ENCODE peak calls at places on chromosomes 3 and 15, in nine cellular contexts. H is A549, W is heart left ventricle, K is GM12878, Y is ovary, V is body of pancreas, D is tibial nerve, Q is Peyer's patch, S is breast epithelium. L is an unnamed sample. For H3K4me1, the result is how much of the 10 kb centered on the place peaks cover.

GRCh38 chr3:58492385-58492970 is 582 bp downstream of the KCTD6 start:
- DNase-seq in H (no peak), W (no peak), K (no peak), Y (no peak), V (peak), D (no peak), Q (no peak), S (no peak), L (no peak)

GRCh38 chr15:68326711-68327412 is 49.3 kb downstream of the FEM1B start:
- DNase-seq in H (no peak), W (no peak), K (no peak), Y (no peak), V (no peak), D (no peak), Q (no peak), S (no peak), L (no peak)

GRCh38 chr15:57152666-57153065 is 223.6 kb upstream of the CGNL1 start:
- DNase-seq in H (no peak), W (no peak), K (no peak), Y (no peak), V (no peak), D (no peak), Q (no peak), S (no peak), L (no peak)

GRCh38 chr15:38878946-38879345 is 314.3 kb upstream of the RASGRP1 start:
- DNase-seq in H (no peak), W (no peak), K (no peak), Y (no peak), V (no peak), D (no peak), Q (no peak), S (no peak), L (no peak)

GRCh38 chr3:94937980-94938379 is 875.1 kb downstream of the NSUN3 start:
- DNase-seq in H (no peak), W (no peak), K (no peak), Y (no peak), V (no peak), D (no peak), Q (no peak), S (no peak), L (no peak)

GRCh38 chr3:183828538-183828870 is 3.1 kb upstream of the MAP6D1 start:
- DNase-seq in H (no peak), W (no peak), K (no peak), Y (no peak), V (no peak), D (no peak), Q (no peak), S (no peak), L (no peak)

GRCh38 chr3:78221300-78221699 is 1181.4 kb downstream of the ROBO2 start:
- DNase-seq in H (no peak), W (no peak), K (no peak), Y (no peak), V (no peak), D (no peak), Q (no peak), S (no peak), L (no peak)

GRCh38 chr15:25244731-25245585 is 193.9 kb downstream of the UBE3A start:
- DNase-seq in H (no peak), W (peak), K (no peak), Y (peak), V (peak), D (no peak), Q (peak), S (peak), L (no peak)

GRCh38 chr15:67832031-67832551 is 6.8 kb downstream of the SKOR1 start:
- DNase-seq in H (no peak), W (no peak), K (no peak), Y (no peak), V (no peak), D (no peak), Q (no peak), S (peak), L (no peak)

GRCh38 chr15:68416158-68416535 is 15.8 kb downstream of the ITGA11 start:
- DNase-seq in H (no peak), W (no peak), K (no peak), Y (no peak), V (no peak), D (peak), Q (peak), S (no peak), L (no peak)

GRCh38 chr3:115623414-115623868 is at the start of gene GAP43:
- DNase-seq in H (peak), W (peak), K (no peak), Y (peak), V (peak), D (peak), Q (no peak), S (no peak), L (no peak)

GRCh38 chr3:78277220-78277619 is 1237.3 kb downstream of the ROBO2 start:
- DNase-seq in H (no peak), W (no peak), K (no peak), Y (no peak), V (no peak), D (no peak), Q (no peak), S (no peak), L (no peak)

GRCh38 chr15:90059208-90059985 is 42.9 kb downstream of the IDH2 start:
- DNase-seq in H (no peak), W (peak), K (peak), Y (no peak), V (peak), D (peak), Q (peak), S (no peak), L (peak)

GRCh38 chr3:187920871-187921270 is 175.6 kb upstream of the BCL6 start:
- DNase-seq in H (no peak), W (no peak), K (no peak), Y (peak), V (no peak), D (peak), Q (no peak), S (no peak), L (peak)

GRCh38 chr3:9914559-9915251 is 2.2 kb upstream of the IL17RC start:
- DNase-seq in H (no peak), W (no peak), K (no peak), Y (peak), V (no peak), D (no peak), Q (no peak), S (no peak), L (no peak)

GRCh38 chr3:127092776-127093175 is 100.2 kb upstream of the PRR23E start:
- DNase-seq in H (no peak), W (no peak), K (no peak), Y (no peak), V (no peak), D (no peak), Q (peak), S (no peak), L (no peak)

GRCh38 chr3:139281512-139282196 is 62.2 kb upstream of the MRPS22 start:
- DNase-seq in H (no peak), W (no peak), K (no peak), Y (no peak), V (no peak), D (no peak), Q (no peak), S (no peak), L (no peak)

GRCh38 chr3:50572158-50572557 is 2.8 kb downstream of the HEMK1 start:
- DNase-seq in H (peak), W (peak), K (no peak), Y (peak), V (peak), D (peak), Q (peak), S (peak), L (peak)

GRCh38 chr3:99808163-99808794 is 9.4 kb upstream of the CMSS1 start:
- DNase-seq in H (peak), W (no peak), K (no peak), Y (no peak), V (peak), D (peak), Q (no peak), S (no peak), L (peak)

GRCh38 chr3:43180027-43180426 is 74.1 kb upstream of the POMGNT2 start:
- DNase-seq in H (no peak), W (no peak), K (peak), Y (no peak), V (peak), D (no peak), Q (no peak), S (no peak), L (no peak)

DNA sequence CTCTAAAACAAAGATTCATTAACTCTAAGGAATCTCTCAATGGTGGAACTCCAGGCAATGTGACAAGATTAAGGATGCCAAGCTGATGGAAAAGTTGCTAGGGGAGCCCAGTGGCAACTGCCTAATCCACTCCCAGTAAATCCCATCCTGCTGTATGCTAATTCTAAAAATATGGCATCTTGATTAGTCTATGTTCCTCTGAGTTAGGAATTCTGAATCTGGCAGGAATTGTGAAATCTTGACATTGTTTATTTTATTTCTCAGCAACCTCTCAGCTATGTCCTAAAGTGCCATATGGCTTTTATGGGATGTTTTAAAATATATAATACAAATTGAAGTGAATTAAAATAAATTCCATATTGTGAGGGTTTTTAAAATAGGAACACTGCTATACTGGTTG is 209.9 kb upstream of the TRIM42 start:
- DNase-seq in H (no peak), W (no peak), K (no peak), Y (no peak), V (no peak), D (no peak), Q (no peak), S (no peak), L (no peak)
- H3K27ac ChIP-seq in H (peak), W (no peak), K (no peak), Y (no peak), V (no peak), D (no peak), Q (no peak), S (no peak), L (peak)

DNA sequence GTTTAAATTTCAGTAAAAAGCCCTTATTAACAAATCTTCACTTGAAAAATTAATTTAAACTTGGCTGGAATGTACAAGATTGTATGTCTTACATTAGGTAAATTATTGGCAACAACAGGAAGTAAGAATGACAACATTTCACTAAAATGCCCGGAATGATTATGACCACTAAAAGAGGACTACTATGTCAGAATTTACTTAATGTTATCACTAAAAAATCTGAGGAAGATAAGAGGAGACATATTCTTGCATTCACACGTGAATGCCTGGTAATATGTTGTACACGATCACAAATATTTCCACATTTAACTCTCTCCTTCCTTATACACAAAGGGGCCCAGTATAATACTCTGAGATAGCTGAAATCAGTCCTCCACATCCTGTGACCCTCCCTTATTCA is 29.7 kb downstream of the VGLL3 start:
- DNase-seq in H (no peak), W (no peak), K (no peak), Y (no peak), V (no peak), D (no peak), Q (no peak), S (no peak), L (no peak)
- H3K4me1 ChIP-seq in H (under half), W (under half), K (under half), Y (under half), V (under half), D (under half), Q (under half), S (under half), L (under half)

DNA sequence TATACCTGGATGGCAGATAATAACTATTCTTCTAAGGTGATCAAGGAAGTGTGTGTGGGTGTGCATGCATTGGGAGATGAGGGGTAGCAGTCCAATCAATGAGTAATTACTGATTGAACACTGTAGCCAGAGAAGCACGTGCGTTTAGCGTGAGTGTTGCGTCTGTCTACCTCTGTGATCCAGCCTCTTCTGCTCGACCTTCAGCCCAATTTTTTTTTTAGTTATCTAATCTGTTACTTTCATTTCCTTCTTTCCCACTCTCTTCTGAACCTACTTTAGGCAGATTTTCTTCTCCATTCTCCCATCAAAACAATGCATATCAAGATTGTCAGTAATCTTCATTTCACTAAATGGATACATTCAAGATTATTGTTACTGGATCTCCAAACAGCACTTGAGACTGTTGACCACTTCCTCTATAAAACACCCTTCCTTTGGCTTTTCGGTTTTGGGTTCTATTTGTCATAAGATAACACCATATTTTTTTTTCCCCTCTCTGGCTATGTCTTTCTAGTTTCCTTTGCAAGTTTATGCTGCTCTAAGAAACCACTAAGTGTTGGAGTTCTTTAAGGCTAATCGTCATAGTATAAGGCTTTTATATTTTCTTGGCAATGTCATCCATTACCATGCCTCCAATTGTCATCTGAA is 41.0 kb downstream of the MCTP2 start:
- DNase-seq in H (no peak), W (no peak), K (peak), Y (no peak), V (no peak), D (no peak), Q (no peak), S (no peak), L (no peak)
- TF ChIP-seq POLR2A in H (no peak), W (no peak), K (no peak), Y (no peak), V (no peak), D (no peak), Q (no peak), S (no peak), L (no peak)

GRCh38 chr3:66997560-66998074 is 490 bp upstream of the KBTBD8 start:
- DNase-seq in H (no peak), W (peak), K (no peak), Y (no peak), V (peak), D (no peak), Q (no peak), S (no peak), L (peak)
- H3K27ac ChIP-seq in H (no peak), W (peak), K (no peak), Y (no peak), V (no peak), D (no peak), Q (peak), S (no peak), L (peak)

DNA sequence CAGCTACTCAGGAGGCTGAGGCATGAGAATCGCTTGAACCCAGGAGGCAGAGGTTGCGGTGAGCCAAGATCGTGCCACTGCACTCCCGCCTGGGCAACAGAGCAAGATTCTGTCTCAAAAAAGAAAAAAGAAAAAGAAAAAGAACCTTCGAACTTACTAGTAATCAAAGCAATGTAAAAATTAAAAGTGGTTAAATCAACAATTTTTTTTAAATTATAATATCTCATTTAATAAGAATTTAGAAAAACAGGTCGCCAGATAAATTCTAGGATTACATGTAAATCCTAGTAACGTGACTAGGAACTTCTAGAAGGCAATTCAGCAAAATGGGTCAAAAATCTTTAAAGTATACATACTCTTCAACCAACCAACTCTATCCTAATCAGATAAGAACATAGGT is 37.2 kb downstream of the GSK3B start:
- DNase-seq in H (no peak), W (no peak), K (no peak), Y (no peak), V (no peak), D (no peak), Q (no peak), S (no peak), L (no peak)
- H3K4me1 ChIP-seq in H (under half), W (half or more), K (under half), Y (under half), V (under half), D (under half), Q (under half), S (under half), L (under half)

GRCh38 chr3:108914774-108915641 is 38.7 kb downstream of the GUCA1C start:
- DNase-seq in H (peak), W (no peak), K (peak), Y (no peak), V (peak), D (peak), Q (no peak), S (no peak), L (no peak)
- TF ChIP-seq POLR2A in H (no peak), W (no peak), K (no peak), Y (no peak), V (no peak), D (no peak), Q (no peak), S (no peak), L (no peak)

DNA sequence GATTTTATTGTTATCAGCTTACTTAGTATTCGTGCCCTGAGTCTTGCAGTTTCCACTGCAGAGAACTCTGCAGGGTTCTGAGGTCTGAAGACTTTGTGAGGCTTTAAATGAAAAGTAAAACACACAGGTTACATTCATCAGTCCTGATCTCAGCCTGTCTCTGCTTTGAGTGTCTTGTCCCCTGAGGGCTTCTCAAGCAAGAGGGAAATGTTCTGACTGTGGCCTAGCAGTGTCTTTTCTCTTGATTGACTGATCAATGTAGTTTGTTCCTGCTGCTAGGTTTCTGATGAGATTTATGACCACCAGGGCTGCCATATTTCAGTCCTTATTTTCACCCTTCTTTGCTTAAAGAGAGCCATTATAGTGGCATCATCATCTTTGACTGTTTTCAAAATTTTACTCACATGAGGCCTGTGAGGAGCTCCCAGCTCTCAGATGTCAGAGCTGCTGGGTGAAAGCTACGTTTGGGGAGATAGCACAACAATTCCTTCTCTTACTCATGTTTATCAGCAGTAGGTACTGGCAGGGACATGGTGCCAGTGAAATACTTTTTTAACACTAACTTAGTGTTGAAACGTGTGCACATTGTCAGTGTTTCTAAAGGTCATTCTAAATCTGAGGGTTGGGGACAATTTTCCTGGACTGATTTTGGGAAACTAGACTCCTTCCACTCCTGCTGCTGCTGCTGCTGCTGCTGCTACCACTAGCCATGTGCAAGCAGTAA is 487.2 kb downstream of the PDCD6IP start:
- DNase-seq in H (no peak), W (no peak), K (no peak), Y (no peak), V (no peak), D (no peak), Q (no peak), S (no peak), L (no peak)
- H3K27ac ChIP-seq in H (no peak), W (no peak), K (no peak), Y (no peak), V (no peak), D (no peak), Q (no peak), S (no peak), L (no peak)

GRCh38 chr15:42929449-42929848 is 8.9 kb upstream of the TTBK2 start:
- DNase-seq in H (no peak), W (no peak), K (no peak), Y (no peak), V (no peak), D (no peak), Q (no peak), S (no peak), L (no peak)
- H3K4me1 ChIP-seq in H (under half), W (under half), K (under half), Y (under half), V (under half), D (under half), Q (under half), S (under half), L (under half)